ENCODE peak calls at places on chromosome 1, in four cellular contexts. K is GM12878, N is HepG2, M is K562. I is an unnamed sample.

GRCh38 chr1:229440821-229441537 is 7.1 kb upstream of the ACTA1 start:
- DNase-seq in K (peak; percentile 88), N (no peak), M (no peak), I (no peak)

GRCh38 chr1:205398586-205398985 is 23.3 kb downstream of the LEMD1 start:
- DNase-seq in K (no peak), N (no peak), M (no peak), I (no peak)

GRCh38 chr1:26957306-26957705 is 3.0 kb downstream of the KDF1 start:
- DNase-seq in K (no peak), N (no peak), M (no peak), I (no peak)

GRCh38 chr1:43382027-43382771 is 7.4 kb downstream of the MED8 start:
- DNase-seq in K (no peak), N (no peak), M (no peak), I (no peak)

GRCh38 chr1:68479501-68479900 is 17.4 kb downstream of the DEPDC1 start:
- DNase-seq in K (no peak), N (no peak), M (no peak), I (no peak)

GRCh38 chr1:53254011-53254640 is 15.8 kb upstream of the MAGOH start:
- DNase-seq in K (no peak), N (no peak), M (peak; percentile 71), I (no peak)

GRCh38 chr1:86704972-86705632 is 726 bp downstream of the SH3GLB1 start:
- DNase-seq in K (no peak), N (peak; percentile 9), M (peak; percentile 68), I (peak; percentile 77)

GRCh38 chr1:244896550-244896949 is 32.2 kb upstream of the HNRNPU start:
- DNase-seq in K (no peak), N (peak; percentile 52), M (no peak), I (no peak)

GRCh38 chr1:20400341-20401177 is 85.5 kb downstream of the CAMK2N1 start:
- DNase-seq in K (no peak), N (no peak), M (no peak), I (no peak)

GRCh38 chr1:155003766-155004351 is 1.3 kb downstream of the ZBTB7B start:
- DNase-seq in K (no peak), N (peak; percentile 70), M (peak; percentile 90), I (peak; percentile 80)

GRCh38 chr1:147611021-147611426 is 59.3 kb downstream of the ACP6 start:
- DNase-seq in K (peak; percentile 48), N (no peak), M (no peak), I (no peak)

GRCh38 chr1:213423585-213423984 is 372.5 kb downstream of the RPS6KC1 start:
- DNase-seq in K (no peak), N (no peak), M (no peak), I (no peak)

GRCh38 chr1:6888268-6888667 is 103.0 kb downstream of the CAMTA1 start:
- DNase-seq in K (no peak), N (no peak), M (no peak), I (no peak)

GRCh38 chr1:201319631-201320030 is 36.3 kb downstream of the PKP1 start:
- DNase-seq in K (no peak), N (no peak), M (no peak), I (no peak)

GRCh38 chr1:28509705-28510349 is 4.0 kb downstream of the RCC1 start:
- DNase-seq in K (no peak), N (no peak), M (peak; percentile 61), I (no peak)

GRCh38 chr1:243713470-243714186 is 136.4 kb downstream of the AKT3 start:
- DNase-seq in K (no peak), N (no peak), M (no peak), I (peak; percentile 36)

DNA sequence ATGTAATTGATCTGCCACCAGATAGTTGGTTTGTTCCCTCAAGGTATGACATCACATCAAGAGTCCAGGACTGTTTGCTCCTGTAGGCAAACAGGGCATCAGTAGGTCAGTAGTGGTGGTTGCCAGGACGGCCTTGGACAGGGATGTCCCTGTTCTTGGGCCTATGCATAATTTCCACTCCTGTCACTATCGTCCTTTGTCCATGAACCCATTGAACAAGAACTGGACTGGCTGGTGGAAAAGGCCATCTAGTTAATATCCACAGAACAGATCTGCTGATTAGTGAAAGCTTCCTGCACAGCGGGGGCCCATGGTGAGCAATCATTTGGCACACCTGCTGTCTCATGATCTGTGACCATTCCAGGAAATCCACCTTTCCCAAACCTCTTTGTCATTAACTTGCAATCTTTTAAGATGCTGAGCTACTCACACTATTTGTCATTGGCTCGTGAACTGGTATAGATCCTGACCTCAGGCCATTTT is 12.4 kb upstream of the BSDC1 start:
- DNase-seq in K (no peak), N (peak; percentile 28), M (peak; percentile 32), I (no peak)
- TF ChIP-seq GABPA in K (no peak), N (no peak), M (no peak), I (no peak)

GRCh38 chr1:93616996-93617669 is 64.5 kb downstream of the BCAR3 start:
- DNase-seq in K (no peak), N (peak; percentile 46), M (no peak), I (peak; percentile 68)

GRCh38 chr1:93619507-93620168 is 62.0 kb downstream of the BCAR3 start:
- DNase-seq in K (no peak), N (no peak), M (no peak), I (no peak)

GRCh38 chr1:93615201-93616150 is 66.2 kb downstream of the BCAR3 start:
- DNase-seq in K (peak; percentile 53), N (peak; percentile 80), M (peak; percentile 44), I (no peak)

GRCh38 chr1:93616221-93616995 is 65.2 kb downstream of the BCAR3 start:
- DNase-seq in K (no peak), N (no peak), M (no peak), I (no peak)

DNA sequence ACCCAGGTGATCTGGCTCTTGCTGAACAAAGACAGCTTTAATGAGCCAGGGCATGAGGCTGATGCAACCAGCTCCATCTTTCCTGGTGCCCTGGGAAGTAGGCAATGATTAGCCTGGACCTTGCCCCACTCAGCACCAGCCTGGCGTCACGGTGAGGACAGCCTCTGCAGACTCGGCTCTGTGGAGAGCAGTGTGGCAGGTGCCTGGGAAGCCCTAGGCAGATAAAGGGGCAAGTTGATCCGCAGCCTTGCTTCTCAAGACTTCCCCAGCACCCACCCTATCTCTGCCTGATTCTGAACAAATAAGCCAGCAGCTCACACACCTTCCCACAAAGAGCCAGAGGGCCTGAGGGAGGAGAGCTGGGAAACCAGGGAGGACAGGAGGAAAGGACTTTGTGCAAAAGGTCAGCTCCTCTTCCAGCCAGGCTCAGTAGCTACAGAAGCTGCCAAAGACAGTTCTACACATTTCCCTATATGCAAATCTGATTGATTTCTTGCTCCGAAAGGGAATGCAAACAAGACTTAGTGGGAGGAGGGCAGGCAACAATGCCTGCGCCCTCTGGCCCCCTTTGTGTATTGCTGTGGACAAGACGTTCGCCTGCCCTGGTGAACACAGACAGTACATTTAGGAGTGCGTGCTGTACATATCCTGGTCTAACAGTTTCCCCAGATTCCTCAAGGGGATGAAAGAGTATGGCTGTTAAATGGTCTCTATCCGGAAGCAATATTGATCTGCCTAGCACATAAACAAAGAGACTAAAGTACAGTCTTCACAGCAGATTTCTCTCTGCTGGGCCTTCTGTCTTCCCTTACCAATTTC is 63.8 kb downstream of the BCAR3 start:
- DNase-seq in K (no peak), N (peak; percentile 94), M (no peak), I (no peak)
- H3K4me1 ChIP-seq in K (peaks cover 25% of the 10 kb centered on the region), N (peaks cover 100% of the 10 kb centered on the region), M (no peaks in the 10 kb centered on the region), I (peaks cover 81% of the 10 kb centered on the region)

DNA sequence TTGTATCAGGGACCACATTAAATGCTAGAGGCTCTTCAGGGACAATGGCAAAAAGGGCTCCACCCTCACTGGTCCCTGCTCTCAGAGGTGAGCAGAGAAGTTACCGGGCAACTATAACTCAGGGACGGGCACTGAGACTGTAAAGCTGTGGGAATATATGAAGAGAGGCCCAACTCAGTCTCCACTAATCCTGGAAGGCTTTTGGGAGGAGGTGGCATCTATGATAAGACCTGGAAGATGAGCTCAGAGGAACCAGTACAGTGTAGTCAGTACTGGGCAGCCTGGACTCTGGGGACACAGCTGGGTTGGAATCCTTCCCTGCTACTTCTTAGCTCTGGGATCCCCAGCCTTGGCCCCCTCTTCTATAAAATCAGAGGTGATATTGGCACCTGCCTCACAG is 63.0 kb downstream of the CASZ1 start:
- DNase-seq in K (no peak), N (no peak), M (no peak), I (no peak)
- TF ChIP-seq GABPA in K (no peak), N (no peak), M (no peak), I (no peak)

DNA sequence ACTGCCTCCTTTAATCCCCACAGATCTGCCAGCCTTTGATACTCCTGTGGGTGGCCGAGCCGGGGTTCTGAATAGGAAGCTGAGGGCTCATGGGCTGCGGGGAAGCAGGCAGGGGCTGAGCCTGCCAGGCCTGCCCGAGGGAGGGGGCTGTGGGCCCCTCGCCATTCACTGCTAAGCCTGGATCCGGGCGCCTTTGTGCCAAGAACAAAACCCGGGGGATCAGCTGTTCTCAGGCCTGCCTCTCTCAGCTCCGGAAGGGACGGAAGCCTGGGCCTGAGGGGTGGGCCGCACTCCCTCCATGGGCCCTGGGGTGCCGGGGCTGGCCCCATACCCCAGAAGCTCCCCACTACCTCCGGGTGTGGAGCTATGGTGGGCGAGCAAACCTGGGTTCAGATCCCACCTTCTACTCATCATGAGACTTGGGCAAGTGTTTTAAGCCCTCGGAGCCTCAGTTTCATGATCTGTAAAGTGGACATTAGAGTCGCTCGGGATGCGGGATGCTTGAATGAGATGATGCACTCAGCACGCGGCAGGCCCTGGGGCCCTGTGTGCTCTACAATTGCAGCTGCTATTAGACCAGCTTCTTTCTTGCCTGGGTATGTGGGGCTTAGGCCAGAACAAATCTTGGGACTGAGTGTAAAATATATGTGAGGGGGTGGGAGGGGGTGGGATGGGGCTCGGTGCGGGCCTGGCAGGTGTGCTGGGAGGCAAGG is 19.2 kb upstream of the EPHA2 start:
- DNase-seq in K (no peak), N (no peak), M (no peak), I (peak; percentile 53)
- H3K4me1 ChIP-seq in K (no peaks in the 10 kb centered on the region), N (peaks cover 99% of the 10 kb centered on the region), M (peaks cover 55% of the 10 kb centered on the region), I (peaks cover 32% of the 10 kb centered on the region)

GRCh38 chr1:56973898-56974752 is 8.3 kb upstream of the C8B start:
- DNase-seq in K (no peak), N (no peak), M (no peak), I (no peak)
- TF ChIP-seq GABPA in K (no peak), N (no peak), M (no peak), I (no peak)

GRCh38 chr1:16120940-16121410 is 34.9 kb downstream of the EPHA2 start:
- DNase-seq in K (no peak), N (peak; percentile 64), M (no peak), I (no peak)

GRCh38 chr1:16120411-16120810 is 35.5 kb downstream of the EPHA2 start:
- DNase-seq in K (no peak), N (no peak), M (peak; percentile 41), I (peak; percentile 36)

GRCh38 chr1:16119504-16119903 is 36.4 kb downstream of the EPHA2 start:
- DNase-seq in K (no peak), N (no peak), M (no peak), I (peak; percentile 10)

GRCh38 chr1:16118706-16119105 is 37.2 kb downstream of the EPHA2 start:
- DNase-seq in K (no peak), N (no peak), M (no peak), I (no peak)

DNA sequence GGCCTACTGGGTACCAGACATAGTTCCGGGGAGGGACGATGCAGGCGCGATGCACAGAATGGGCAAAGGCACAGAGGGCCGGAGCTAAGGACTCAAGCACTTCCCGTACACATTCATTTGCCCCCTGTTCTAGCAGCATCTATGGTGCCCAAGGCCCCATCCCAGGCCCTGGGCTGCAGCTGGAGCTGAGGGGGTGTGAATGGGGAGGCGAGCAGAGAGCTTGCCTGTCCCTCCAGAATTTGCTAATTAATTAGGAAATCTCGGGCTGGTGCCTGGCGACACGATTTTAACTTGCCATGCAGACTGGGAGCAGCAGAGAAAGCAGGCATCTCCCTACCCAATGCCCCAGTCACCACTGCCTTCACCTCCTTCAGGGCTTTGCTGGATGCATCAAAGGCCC is 35.9 kb downstream of the EPHA2 start:
- DNase-seq in K (no peak), N (no peak), M (no peak), I (peak; percentile 16)
- H3K4me1 ChIP-seq in K (no peaks in the 10 kb centered on the region), N (peaks cover 85% of the 10 kb centered on the region), M (peaks cover 33% of the 10 kb centered on the region), I (peaks cover 10% of the 10 kb centered on the region)